ENCODE peak calls at places on chromosome 18, in ten cellular contexts. O is iris pigment epithelial cell; B is sciatic nerve; E is smooth muscle cell of the brain vasculature; M is activated naive CD8-positive, alpha-beta T cell treated with anti-CD3 and anti-CD28 coated beads, Interleukin-2, amount 50 U/mL, for 24 hours; C is K562; H is transverse colon; Q is endothelial cell; S is RPMI8226; N is AG08396. Z is an unnamed sample.

GRCh38 chr18:58682429-58683069 is 11.3 kb downstream of the MALT1 start:
- DNase-seq in H (peak), O (peak), E (peak), C (no peak), Q (no peak), B (peak), M (no peak), S (peak), N (peak), Z (no peak)

GRCh38 chr18:13618760-13619438 is 107.5 kb downstream of the FAM210A start:
- DNase-seq in N (no peak), E (no peak), O (no peak), S (no peak), H (no peak), M (no peak), B (no peak), Q (no peak), C (no peak), Z (no peak)

GRCh38 chr18:77131652-77132368 is 773 bp downstream of the MBP start:
- DNase-seq in N (peak), O (no peak), E (no peak), M (peak), H (peak), B (peak), S (peak), C (no peak), Q (peak), Z (no peak)

GRCh38 chr18:8177330-8178016 is 431.8 kb upstream of the RAB12 start:
- DNase-seq in E (peak), H (no peak), M (no peak), N (no peak), C (no peak), B (no peak), S (no peak), O (peak), Q (no peak), Z (no peak)

GRCh38 chr18:72692086-72692485 is 147.9 kb upstream of the CBLN2 start:
- DNase-seq in M (no peak), H (peak), O (no peak), Q (peak), B (no peak), E (no peak), N (no peak), S (no peak), C (no peak), Z (no peak)

GRCh38 chr18:25490316-25490715 is 138.3 kb upstream of the ZNF521 start:
- DNase-seq in O (no peak), E (no peak), S (no peak), Q (no peak), B (no peak), M (no peak), N (no peak), C (no peak), H (no peak), Z (no peak)

GRCh38 chr18:32425466-32425865 is 45.2 kb downstream of the GAREM1 start:
- DNase-seq in B (no peak), O (peak), N (peak), M (no peak), E (no peak), H (no peak), Q (no peak), C (no peak), S (no peak), Z (no peak)

GRCh38 chr18:79466591-79466990 is 70.9 kb downstream of the NFATC1 start:
- DNase-seq in N (no peak), M (no peak), H (peak), B (no peak), C (no peak), S (peak), Q (no peak), E (no peak), O (no peak), Z (no peak)

GRCh38 chr18:76988015-76988826 is 144.4 kb downstream of the MBP start:
- DNase-seq in S (no peak), C (no peak), H (no peak), E (no peak), M (no peak), Q (no peak), N (no peak), O (no peak), B (no peak), Z (no peak)

GRCh38 chr18:9779630-9780029 is 71.5 kb downstream of the RAB31 start:
- DNase-seq in C (no peak), Q (no peak), E (no peak), S (no peak), O (peak), N (no peak), H (peak), M (no peak), B (no peak), Z (no peak)

GRCh38 chr18:21277578-21277977 is 35.5 kb downstream of the GREB1L start:
- DNase-seq in O (no peak), E (no peak), N (no peak), S (no peak), B (no peak), C (no peak), Q (no peak), M (no peak), H (no peak), Z (no peak)

GRCh38 chr18:77059294-77059916 is 73.2 kb downstream of the MBP start:
- DNase-seq in C (peak), E (no peak), M (no peak), O (peak), S (peak), B (peak), Q (peak), N (peak), H (no peak), Z (no peak)

GRCh38 chr18:57080479-57080878 is 66.4 kb upstream of the BOD1L2 start:
- DNase-seq in O (no peak), S (no peak), M (no peak), N (no peak), C (no peak), B (no peak), E (no peak), Q (no peak), H (no peak), Z (no peak)

GRCh38 chr18:38981382-38981781 is 1415.8 kb upstream of the CELF4 start:
- DNase-seq in N (no peak), O (peak), C (no peak), Q (no peak), B (no peak), E (no peak), S (no peak), M (no peak), H (no peak), Z (no peak)

GRCh38 chr18:55034742-55035141 is 75.5 kb upstream of the CCDC68 start:
- DNase-seq in S (no peak), M (no peak), C (no peak), H (no peak), O (no peak), N (no peak), B (no peak), E (no peak), Q (no peak), Z (no peak)

GRCh38 chr18:24065942-24066341 is 51.4 kb downstream of the TTC39C start:
- DNase-seq in Q (no peak), H (no peak), M (no peak), C (no peak), O (peak), B (no peak), S (no peak), N (no peak), E (no peak), Z (no peak)

GRCh38 chr18:9008203-9008708 is 94.2 kb upstream of the NDUFV2 start:
- DNase-seq in S (no peak), O (no peak), E (no peak), C (no peak), B (no peak), Q (no peak), M (no peak), H (no peak), N (no peak), Z (no peak)

GRCh38 chr18:80223581-80224148 is 23.6 kb downstream of the PARD6G start:
- DNase-seq in Q (no peak), C (no peak), M (no peak), B (no peak), O (no peak), S (no peak), N (no peak), H (no peak), E (no peak), Z (no peak)

GRCh38 chr18:45122510-45122909 is 441.8 kb downstream of the SETBP1 start:
- DNase-seq in B (no peak), O (no peak), C (no peak), E (no peak), N (no peak), Q (no peak), M (no peak), S (no peak), H (no peak), Z (no peak)

GRCh38 chr18:22417496-22418188 is at the start of gene CTAGE1:
- DNase-seq in B (no peak), E (no peak), C (no peak), N (no peak), S (no peak), O (peak), M (no peak), H (no peak), Q (no peak), Z (no peak)

GRCh38 chr18:57433492-57434176 is 1.5 kb upstream of the ONECUT2 start:
- DNase-seq in E (no peak), B (no peak), S (no peak), N (no peak), C (no peak), M (no peak), H (no peak), O (no peak), Q (no peak), Z (no peak)

GRCh38 chr18:59767732-59768131 is 70.5 kb upstream of the CCBE1 start:
- DNase-seq in O (peak), H (no peak), E (no peak), M (no peak), Q (no peak), C (no peak), N (no peak), B (no peak), S (no peak), Z (no peak)

GRCh38 chr18:7089369-7089768 is 28.2 kb downstream of the LAMA1 start:
- DNase-seq in Q (no peak), E (no peak), S (no peak), O (no peak), N (no peak), H (no peak), C (no peak), M (no peak), B (no peak), Z (no peak)

GRCh38 chr18:60066576-60066975 is 166.8 kb downstream of the PMAIP1 start:
- DNase-seq in Q (no peak), M (no peak), S (no peak), E (no peak), H (no peak), C (no peak), O (no peak), B (no peak), N (no peak), Z (no peak)

GRCh38 chr18:48590678-48591077 is 51.8 kb downstream of the CTIF start:
- DNase-seq in H (no peak), Q (no peak), N (peak), M (no peak), O (peak), C (no peak), E (peak), S (no peak), B (no peak), Z (no peak)

GRCh38 chr18:2502394-2502793 is 68.9 kb downstream of the METTL4 start:
- DNase-seq in E (no peak), O (no peak), Q (no peak), M (no peak), H (no peak), B (no peak), C (no peak), N (no peak), S (no peak), Z (no peak)

GRCh38 chr18:48098538-48098937 is 168.1 kb upstream of the SMAD2 start:
- DNase-seq in S (no peak), Q (no peak), C (peak), M (no peak), N (no peak), O (no peak), H (no peak), B (no peak), E (no peak), Z (no peak)

GRCh38 chr18:13232060-13232917 is 13.7 kb downstream of the LDLRAD4 start:
- DNase-seq in S (no peak), N (no peak), M (no peak), B (peak), C (no peak), Q (no peak), H (no peak), E (no peak), O (no peak), Z (no peak)

GRCh38 chr18:12406376-12407111 is 1.2 kb upstream of the PRELID3A start:
- DNase-seq in H (no peak), C (peak), N (no peak), B (no peak), E (no peak), S (no peak), Q (no peak), O (no peak), M (no peak), Z (no peak)

GRCh38 chr18:55552498-55553189 is 35.3 kb downstream of the TCF4 start:
- DNase-seq in N (no peak), C (no peak), E (no peak), M (no peak), B (no peak), H (no peak), S (no peak), Q (no peak), O (peak), Z (no peak)

GRCh38 chr18:57353940-57354461 is 1.6 kb downstream of the ST8SIA3 start:
- DNase-seq in O (peak), C (peak), N (peak), M (peak), B (no peak), E (no peak), Q (peak), H (no peak), S (peak), Z (no peak)

GRCh38 chr18:62942578-62942977 is 227.2 kb downstream of the PHLPP1 start:
- DNase-seq in E (no peak), S (no peak), O (no peak), M (no peak), C (no peak), N (no peak), H (no peak), B (no peak), Q (no peak), Z (no peak)

GRCh38 chr18:8830067-8831060 is 125.0 kb downstream of the MTCL1 start:
- DNase-seq in O (no peak), N (no peak), H (no peak), Q (no peak), C (no peak), E (no peak), S (no peak), B (no peak), M (no peak), Z (no peak)

GRCh38 chr18:8322486-8322885 is 286.8 kb upstream of the RAB12 start:
- DNase-seq in O (no peak), M (no peak), S (no peak), Q (no peak), E (no peak), H (no peak), N (no peak), B (no peak), C (no peak), Z (no peak)

GRCh38 chr18:63320690-63321265 is 1.2 kb upstream of the BCL2 start:
- DNase-seq in N (no peak), M (peak), Q (peak), C (peak), O (peak), S (peak), E (no peak), B (peak), H (peak), Z (peak)

GRCh38 chr18:494602-494983 is 5.9 kb downstream of the COLEC12 start:
- DNase-seq in S (no peak), O (peak), E (no peak), N (no peak), Q (no peak), B (no peak), M (no peak), C (no peak), H (no peak), Z (no peak)

GRCh38 chr18:51017140-51017874 is 12.7 kb upstream of the SMAD4 start:
- DNase-seq in N (no peak), O (no peak), E (no peak), C (no peak), H (no peak), S (no peak), M (no peak), Q (no peak), B (no peak), Z (no peak)

GRCh38 chr18:59068672-59069071 is 71.0 kb upstream of the SEC11C start:
- DNase-seq in Q (no peak), N (no peak), B (no peak), C (no peak), S (no peak), M (no peak), H (no peak), O (no peak), E (no peak), Z (no peak)

Z was measured in T-helper 2 cell treated with Interferon-gamma antibody and Interleukin-4, amounts not matched to agents 5 μg/mL and 100 μg/mL, for 36 hours.